ENCODE peak calls at places on chromosomes 16 and 17, in four cellular contexts. T is gastrocnemius medialis, A is breast epithelium, X is Peyer's patch. N is an unnamed sample. For H3K4me1, the result is how much of the 10 kb centered on the place peaks cover.

GRCh38 chr16:46882940-46883307 is 1.2 kb upstream of the GPT2 start:
- DNase-seq in T (no peak), A (no peak), X (no peak), N (no peak)

GRCh38 chr16:1530349-1530882 is 3.0 kb upstream of the TMEM204 start:
- DNase-seq in T (no peak), A (no peak), X (no peak), N (no peak)

GRCh38 chr16:4433228-4433627 is 7.6 kb downstream of the DNAJA3 start:
- DNase-seq in T (no peak), A (no peak), X (no peak), N (no peak)

GRCh38 chr17:81815646-81815985 is 11.7 kb downstream of the GCGR start:
- DNase-seq in T (no peak), A (no peak), X (no peak), N (no peak)

GRCh38 chr17:78723957-78724356 is 58.1 kb downstream of the CYTH1 start:
- DNase-seq in T (no peak), A (no peak), X (no peak), N (no peak)

GRCh38 chr16:749010-749409 is 8.2 kb upstream of the CIAO3 start:
- DNase-seq in T (no peak), A (peak), X (no peak), N (no peak)

GRCh38 chr16:51359141-51359960 is 208.3 kb upstream of the SALL1 start:
- DNase-seq in T (peak), A (no peak), X (no peak), N (peak)

GRCh38 chr17:41666336-41666680 is 22.4 kb upstream of the EIF1 start:
- DNase-seq in T (no peak), A (peak), X (peak), N (no peak)

GRCh38 chr16:75733305-75734141 is 7.2 kb upstream of the CPHXL start:
- DNase-seq in T (no peak), A (no peak), X (no peak), N (peak)

GRCh38 chr17:27282054-27282501 is 11.8 kb upstream of the WSB1 start:
- DNase-seq in T (peak), A (no peak), X (no peak), N (no peak)

GRCh38 chr17:59829217-59830006 is 63.3 kb downstream of the TUBD1 start:
- DNase-seq in T (no peak), A (no peak), X (no peak), N (no peak)

DNA sequence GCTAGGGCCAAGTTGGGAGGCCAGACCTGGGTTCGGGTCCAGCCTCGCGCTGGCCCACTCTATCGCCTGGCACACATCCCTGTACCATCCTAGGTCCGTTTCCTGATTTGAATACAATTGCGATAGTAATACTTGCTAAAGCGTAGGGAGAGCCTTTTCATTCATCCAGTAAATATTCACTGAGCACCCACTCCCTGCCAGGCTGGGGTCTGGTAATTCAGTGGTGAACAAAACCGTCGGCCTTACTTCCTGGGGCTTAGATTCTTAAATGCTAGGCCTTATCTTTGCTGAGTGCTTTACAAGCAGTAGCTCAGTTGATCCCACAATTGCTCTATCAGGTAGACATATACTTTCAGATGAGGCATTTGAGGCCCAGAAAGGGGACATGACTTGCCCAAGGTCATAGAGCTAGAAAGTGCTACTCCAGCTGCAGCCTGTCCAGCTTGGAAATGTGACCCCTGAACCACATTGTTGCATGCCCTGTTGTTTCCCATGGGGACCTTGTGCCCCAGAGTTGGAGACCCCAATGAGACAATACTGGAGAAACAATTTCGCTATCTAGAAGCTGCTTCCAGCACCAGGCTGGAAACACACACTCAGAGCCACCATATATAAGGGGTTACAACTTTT is 689 bp downstream of the USB1 start:
- DNase-seq in T (no peak), A (no peak), X (no peak), N (no peak)
- H3K4me3 ChIP-seq in T (peak), A (peak), X (peak), N (peak)

DNA sequence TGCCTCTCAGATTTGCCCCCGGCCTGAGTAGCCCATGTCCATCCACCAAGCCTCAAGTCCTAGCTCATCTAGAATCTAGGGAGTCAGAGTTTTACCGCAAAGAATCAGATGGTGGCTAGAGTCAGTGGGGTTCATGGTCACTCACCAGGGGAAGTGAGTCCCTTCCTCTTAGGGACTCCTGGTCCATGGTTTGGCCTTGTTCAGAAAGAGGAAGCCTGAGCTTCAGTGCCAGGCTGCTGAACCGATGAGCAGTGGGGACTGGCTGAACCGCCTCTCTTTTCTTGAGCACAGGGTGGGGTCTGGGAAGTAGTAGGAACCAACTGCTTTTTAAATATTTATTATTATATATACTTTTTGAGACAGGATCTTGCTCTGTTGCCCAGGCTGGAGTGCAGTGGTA is 160.3 kb downstream of the NTN1 start:
- DNase-seq in T (no peak), A (no peak), X (no peak), N (no peak)
- H3K4me1 ChIP-seq in T (under half), A (under half), X (under half), N (under half)

GRCh38 chr16:69769404-69769803 is 7.3 kb downstream of the WWP2 start:
- DNase-seq in T (no peak), A (no peak), X (no peak), N (no peak)

GRCh38 chr16:69773255-69773947 is 11.3 kb downstream of the WWP2 start:
- DNase-seq in T (no peak), A (no peak), X (no peak), N (no peak)

GRCh38 chr16:69771651-69771967 is 9.5 kb downstream of the WWP2 start:
- DNase-seq in T (no peak), A (no peak), X (no peak), N (no peak)

GRCh38 chr16:69775535-69775934 is 13.4 kb downstream of the WWP2 start:
- DNase-seq in T (no peak), A (no peak), X (no peak), N (no peak)

GRCh38 chr16:69772560-69773254 is 10.6 kb downstream of the WWP2 start:
- DNase-seq in T (no peak), A (no peak), X (no peak), N (no peak)
- H3K27ac ChIP-seq in T (no peak), A (peak), X (no peak), N (no peak)

GRCh38 chr17:32356378-32356743 is 6.4 kb downstream of the ZNF207 start:
- DNase-seq in T (no peak), A (no peak), X (no peak), N (no peak)
- H3K4me3 ChIP-seq in T (no peak), A (no peak), X (no peak), N (no peak)

GRCh38 chr17:50916026-50916707 is 50.0 kb upstream of the TOB1 start:
- DNase-seq in T (no peak), A (no peak), X (no peak), N (no peak)
- H3K4me1 ChIP-seq in T (under half), A (half or more), X (under half), N (under half)

N was measured in tibial nerve.